ENCODE peak calls at places on chromosomes 3 and 15, in five cellular contexts. One of them, this sample, is unnamed.

GRCh38 chr3:149224736-149225594 is 3.3 kb upstream of the CP start:
- DNase-seq in NCI-H1694 treated with DMSO at 0.1 percent for 48 hours: no peak
- DNase-seq in caudate nucleus: no peak
- DNase-seq in AG10803: peak; percentile 77
- DNase-seq in mucosa of gallbladder: no peak
- DNase-seq in this sample: no peak

GRCh38 chr3:126964950-126965349 is 18.0 kb upstream of the PLXNA1 start:
- DNase-seq in NCI-H1694 treated with DMSO at 0.1 percent for 48 hours: no peak
- DNase-seq in caudate nucleus: no peak
- DNase-seq in AG10803: no peak
- DNase-seq in mucosa of gallbladder: no peak
- DNase-seq in this sample: no peak

GRCh38 chr3:109098245-109098644 is 19.7 kb downstream of the MORC1 start:
- DNase-seq in NCI-H1694 treated with DMSO at 0.1 percent for 48 hours: no peak
- DNase-seq in caudate nucleus: no peak
- DNase-seq in AG10803: no peak
- DNase-seq in mucosa of gallbladder: no peak
- DNase-seq in this sample: no peak

GRCh38 chr3:14303336-14304100 is 98.9 kb upstream of the SLC6A6 start:
- DNase-seq in NCI-H1694 treated with DMSO at 0.1 percent for 48 hours: no peak
- DNase-seq in caudate nucleus: no peak
- DNase-seq in AG10803: peak; percentile 23
- DNase-seq in mucosa of gallbladder: no peak
- DNase-seq in this sample: no peak

GRCh38 chr3:4821331-4821730 is 157.9 kb upstream of the BHLHE40 start:
- DNase-seq in NCI-H1694 treated with DMSO at 0.1 percent for 48 hours: no peak
- DNase-seq in caudate nucleus: no peak
- DNase-seq in AG10803: no peak
- DNase-seq in mucosa of gallbladder: no peak
- DNase-seq in this sample: peak; percentile 29

GRCh38 chr3:47612178-47612577 is 33.5 kb upstream of the CSPG5 start:
- DNase-seq in NCI-H1694 treated with DMSO at 0.1 percent for 48 hours: no peak
- DNase-seq in caudate nucleus: no peak
- DNase-seq in AG10803: peak; percentile 75
- DNase-seq in mucosa of gallbladder: no peak
- DNase-seq in this sample: no peak

GRCh38 chr15:75725021-75725718 is 12.5 kb upstream of the CSPG4 start:
- DNase-seq in NCI-H1694 treated with DMSO at 0.1 percent for 48 hours: no peak
- DNase-seq in caudate nucleus: no peak
- DNase-seq in AG10803: no peak
- DNase-seq in mucosa of gallbladder: no peak
- DNase-seq in this sample: no peak

GRCh38 chr3:44795197-44795596 is 33.6 kb downstream of the KIF15 start:
- DNase-seq in NCI-H1694 treated with DMSO at 0.1 percent for 48 hours: no peak
- DNase-seq in caudate nucleus: no peak
- DNase-seq in AG10803: peak; percentile 5
- DNase-seq in mucosa of gallbladder: no peak
- DNase-seq in this sample: no peak

GRCh38 chr3:25483456-25483855 is 55.4 kb downstream of the RARB start:
- DNase-seq in NCI-H1694 treated with DMSO at 0.1 percent for 48 hours: no peak
- DNase-seq in caudate nucleus: no peak
- DNase-seq in AG10803: no peak
- DNase-seq in mucosa of gallbladder: peak; percentile 16
- DNase-seq in this sample: no peak

GRCh38 chr3:90184861-90185260 is 1077.4 kb downstream of the EPHA3 start:
- DNase-seq in NCI-H1694 treated with DMSO at 0.1 percent for 48 hours: no peak
- DNase-seq in caudate nucleus: no peak
- DNase-seq in AG10803: peak; percentile 4
- DNase-seq in mucosa of gallbladder: no peak
- DNase-seq in this sample: no peak

GRCh38 chr3:47108546-47108945 is 55.4 kb downstream of the SETD2 start:
- DNase-seq in NCI-H1694 treated with DMSO at 0.1 percent for 48 hours: no peak
- DNase-seq in caudate nucleus: no peak
- DNase-seq in AG10803: peak; percentile 62
- DNase-seq in mucosa of gallbladder: no peak
- DNase-seq in this sample: no peak

GRCh38 chr15:49887604-49888340 is 231.3 kb downstream of the ATP8B4 start:
- DNase-seq in NCI-H1694 treated with DMSO at 0.1 percent for 48 hours: no peak
- DNase-seq in caudate nucleus: no peak
- DNase-seq in AG10803: peak; percentile 36
- DNase-seq in mucosa of gallbladder: no peak
- DNase-seq in this sample: no peak

GRCh38 chr15:49063402-49064280 is 17.4 kb upstream of the SECISBP2L start:
- DNase-seq in NCI-H1694 treated with DMSO at 0.1 percent for 48 hours: no peak
- DNase-seq in caudate nucleus: no peak
- DNase-seq in AG10803: no peak
- DNase-seq in mucosa of gallbladder: no peak
- DNase-seq in this sample: no peak

GRCh38 chr3:188635258-188636038 is 481.5 kb downstream of the LPP start:
- DNase-seq in NCI-H1694 treated with DMSO at 0.1 percent for 48 hours: no peak
- DNase-seq in caudate nucleus: no peak
- DNase-seq in AG10803: peak; percentile 33
- DNase-seq in mucosa of gallbladder: no peak
- DNase-seq in this sample: no peak

GRCh38 chr15:69973102-69973714 is 124.5 kb downstream of the TLE3 start:
- DNase-seq in NCI-H1694 treated with DMSO at 0.1 percent for 48 hours: no peak
- DNase-seq in caudate nucleus: no peak
- DNase-seq in AG10803: peak; percentile 22
- DNase-seq in mucosa of gallbladder: peak; percentile 28
- DNase-seq in this sample: no peak

This sample was measured in C1 segment of cervical spinal cord.